ENCODE peak calls at places on chromosomes 12 and 14, in seven cellular contexts. J, D, H, P, N, W and I are unnamed samples. For H3K4me1, the result is how much of the 10 kb centered on the place peaks cover.

GRCh38 chr14:74579447-74580274 is 32.4 kb downstream of the LTBP2 start:
- DNase-seq in D (no peak), J (no peak), W (no peak), P (no peak), H (peak), N (no peak), I (no peak)

GRCh38 chr12:123065666-123066457 is 85.0 kb downstream of the PITPNM2 start:
- DNase-seq in P (no peak), D (no peak), J (no peak), W (no peak), H (no peak), N (no peak), I (no peak)

GRCh38 chr12:126290456-126290855 is 1225.2 kb downstream of the AACS start:
- DNase-seq in H (no peak), P (no peak), W (no peak), D (no peak), N (no peak), J (no peak), I (no peak)

GRCh38 chr12:116186482-116187157 is 90.9 kb downstream of the MED13L start:
- DNase-seq in P (no peak), W (no peak), H (no peak), J (no peak), N (no peak), D (no peak), I (no peak)

GRCh38 chr12:28563926-28564325 is 373.7 kb downstream of the CCDC91 start:
- DNase-seq in W (no peak), D (no peak), P (no peak), N (no peak), J (no peak), H (peak), I (no peak)

GRCh38 chr14:60815371-60815770 is 80.8 kb downstream of the MNAT1 start:
- DNase-seq in W (no peak), N (no peak), P (no peak), D (no peak), H (no peak), J (no peak), I (no peak)

GRCh38 chr14:53473480-53473879 is 320.4 kb upstream of the DDHD1 start:
- DNase-seq in P (no peak), N (no peak), D (no peak), W (no peak), H (no peak), J (no peak), I (no peak)

GRCh38 chr12:116958402-116959197 is 47.9 kb downstream of the FBXW8 start:
- DNase-seq in W (no peak), P (no peak), H (peak), D (no peak), N (no peak), J (no peak), I (no peak)

GRCh38 chr14:24042733-24043132 is 9.1 kb upstream of the CARMIL3 start:
- DNase-seq in D (no peak), P (peak), H (no peak), W (no peak), N (no peak), J (no peak), I (no peak)

GRCh38 chr12:94795520-94795919 is 145.2 kb upstream of the TMCC3 start:
- DNase-seq in H (peak), P (no peak), J (no peak), D (no peak), W (no peak), N (no peak), I (no peak)

GRCh38 chr14:53791116-53791515 is 165.5 kb downstream of the BMP4 start:
- DNase-seq in J (no peak), W (no peak), D (no peak), N (no peak), H (no peak), P (no peak), I (no peak)

GRCh38 chr12:14396071-14396470 is 30.6 kb downstream of the ATF7IP start:
- DNase-seq in J (no peak), W (no peak), D (no peak), H (no peak), P (no peak), N (no peak), I (no peak)

GRCh38 chr12:14393736-14394135 is 28.3 kb downstream of the ATF7IP start:
- DNase-seq in H (no peak), D (no peak), W (no peak), J (no peak), P (no peak), N (no peak), I (no peak)

GRCh38 chr12:14395059-14395778 is 29.7 kb downstream of the ATF7IP start:
- DNase-seq in J (no peak), W (no peak), H (no peak), P (no peak), D (no peak), N (no peak), I (no peak)

GRCh38 chr12:14390885-14391530 is 25.5 kb downstream of the ATF7IP start:
- DNase-seq in H (no peak), D (no peak), N (no peak), P (no peak), J (no peak), W (no peak), I (no peak)

GRCh38 chr12:14394317-14395058 is 29.0 kb downstream of the ATF7IP start:
- DNase-seq in N (no peak), P (peak), H (peak), J (no peak), W (peak), D (no peak), I (peak)
- H3K4me1 ChIP-seq in N (under half), P (half or more), H (under half), J (under half), W (under half), D (under half), I (under half)

GRCh38 chr12:79183003-79183402 is 318.4 kb downstream of the SYT1 start:
- DNase-seq in P (no peak), D (no peak), W (no peak), N (no peak), J (no peak), H (peak), I (no peak)

GRCh38 chr12:79186506-79186905 is 321.9 kb downstream of the SYT1 start:
- DNase-seq in D (no peak), P (no peak), H (no peak), J (no peak), W (no peak), N (no peak), I (no peak)

GRCh38 chr12:79183946-79184345 is 319.4 kb downstream of the SYT1 start:
- DNase-seq in H (no peak), N (no peak), W (no peak), D (no peak), J (no peak), P (no peak), I (no peak)

GRCh38 chr12:79191391-79191790 is 326.8 kb downstream of the SYT1 start:
- DNase-seq in N (no peak), D (no peak), H (no peak), W (no peak), P (no peak), J (no peak), I (no peak)

GRCh38 chr12:79187032-79187431 is 322.5 kb downstream of the SYT1 start:
- DNase-seq in P (no peak), N (no peak), J (no peak), D (no peak), H (no peak), W (no peak), I (no peak)
- H3K4me3 ChIP-seq in P (no peak), N (no peak), J (no peak), D (no peak), H (no peak), W (no peak), I (no peak)

DNA sequence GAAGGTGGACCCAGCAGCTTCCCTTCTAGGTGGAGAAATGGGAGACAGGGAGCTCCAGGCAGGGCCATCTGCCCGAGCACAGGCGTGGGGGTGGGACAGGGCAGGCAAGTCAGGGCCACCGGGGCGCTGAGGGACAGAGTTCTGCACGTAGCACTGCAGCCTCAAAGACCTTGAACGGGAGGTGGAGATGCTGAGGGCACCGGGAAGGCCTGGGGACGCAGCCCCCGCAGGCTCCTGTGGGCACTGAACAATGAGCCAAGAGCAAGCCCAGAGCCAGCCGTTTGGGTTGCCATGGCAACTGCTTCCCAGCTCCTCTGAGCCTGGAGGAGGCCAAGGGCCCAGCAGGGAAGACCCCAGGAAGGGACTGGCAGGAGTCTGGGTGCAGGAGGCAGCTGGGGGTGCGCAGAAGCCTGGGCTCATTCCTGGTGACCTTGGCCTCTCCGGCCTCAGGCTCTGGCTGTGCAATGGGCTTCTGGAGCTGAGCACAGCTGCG is 3.4 kb downstream of the LBHD2 start:
- DNase-seq in P (no peak), N (no peak), H (no peak), D (no peak), J (no peak), W (no peak), I (peak)
- H3K4me1 ChIP-seq in P (under half), N (under half), H (under half), D (under half), J (under half), W (under half), I (under half)

GRCh38 chr12:70469221-70469820 is 103.2 kb downstream of the KCNMB4 start:
- DNase-seq in H (no peak), W (no peak), D (no peak), J (no peak), P (no peak), N (no peak), I (no peak)

GRCh38 chr12:70467908-70468733 is 102.0 kb downstream of the KCNMB4 start:
- DNase-seq in N (peak), P (no peak), J (no peak), W (no peak), D (peak), H (no peak), I (no peak)

GRCh38 chr12:70466753-70467152 is 100.7 kb downstream of the KCNMB4 start:
- DNase-seq in D (no peak), P (no peak), J (no peak), H (no peak), W (no peak), N (no peak), I (no peak)

GRCh38 chr12:70467476-70467875 is 101.4 kb downstream of the KCNMB4 start:
- DNase-seq in P (no peak), H (no peak), N (no peak), D (no peak), J (no peak), W (no peak), I (no peak)

DNA sequence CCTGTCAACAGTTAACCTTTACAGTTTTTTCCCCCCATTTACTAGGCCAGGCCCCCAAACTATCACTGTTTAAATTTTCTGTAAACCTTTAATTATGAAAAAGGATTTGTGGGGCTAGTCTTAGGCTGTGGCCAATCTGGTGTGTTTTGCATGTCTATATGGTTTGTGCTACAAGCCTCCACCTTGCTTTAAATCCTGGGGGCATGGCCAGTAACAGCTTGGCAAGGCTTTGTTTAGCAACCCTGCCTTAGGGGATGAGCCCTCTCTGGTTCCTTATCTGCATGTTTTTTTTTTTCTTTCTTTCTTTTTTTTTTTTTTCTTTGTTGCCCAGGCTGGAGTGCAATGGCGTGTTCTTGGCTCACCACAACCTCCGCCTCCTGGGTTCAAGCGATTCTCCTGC is 102.7 kb downstream of the KCNMB4 start:
- DNase-seq in J (no peak), W (no peak), H (no peak), P (no peak), N (no peak), D (no peak), I (no peak)
- H3K4me3 ChIP-seq in J (no peak), W (no peak), H (no peak), P (no peak), N (no peak), D (no peak), I (no peak)

GRCh38 chr14:65072937-65073336 is 29.4 kb downstream of the MAX start:
- DNase-seq in N (no peak), H (no peak), J (no peak), W (no peak), D (peak), P (no peak), I (no peak)

GRCh38 chr14:65073605-65074201 is 28.6 kb downstream of the MAX start:
- DNase-seq in H (no peak), P (no peak), J (no peak), W (no peak), N (no peak), D (peak), I (no peak)

GRCh38 chr14:65077318-65077717 is 25.0 kb downstream of the MAX start:
- DNase-seq in W (no peak), N (no peak), P (no peak), H (no peak), D (no peak), J (no peak), I (no peak)

GRCh38 chr14:65074449-65075155 is 27.7 kb downstream of the MAX start:
- DNase-seq in H (no peak), N (no peak), P (peak), D (no peak), W (no peak), J (no peak), I (no peak)

DNA sequence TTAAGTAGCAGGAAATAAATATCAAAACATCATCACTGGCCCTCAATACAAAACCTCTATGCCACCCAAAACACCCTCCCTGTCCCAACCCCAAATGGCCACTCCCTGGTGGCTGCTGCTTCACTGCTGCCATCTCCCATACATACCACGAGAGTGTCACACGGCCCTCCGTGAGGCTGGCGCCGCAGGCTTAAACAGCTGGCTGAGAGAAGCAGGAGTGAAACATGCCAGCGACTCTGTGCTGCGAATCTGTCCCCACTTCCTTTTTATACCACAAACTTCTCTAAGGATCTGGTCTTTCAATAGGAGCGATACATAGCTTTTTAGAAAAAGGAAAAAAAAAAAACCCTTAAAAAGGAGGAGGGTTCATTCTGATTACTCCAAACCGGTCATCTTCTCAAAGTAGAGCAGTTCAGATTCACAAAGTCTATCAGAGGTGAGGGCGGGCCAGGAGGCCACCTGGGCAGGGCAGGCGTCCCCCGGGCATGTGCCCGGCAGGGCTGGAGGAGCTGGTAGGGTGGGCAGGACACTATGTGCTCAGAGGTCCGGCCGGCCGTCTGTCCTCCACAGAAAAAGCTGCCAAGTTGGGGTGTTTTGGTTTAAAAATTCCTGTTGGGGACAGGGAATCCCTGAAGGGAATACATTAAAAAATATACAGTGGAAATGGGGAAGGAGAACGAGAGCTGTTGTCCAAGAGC is 26.5 kb downstream of the MAX start:
- DNase-seq in N (no peak), W (no peak), D (no peak), J (no peak), H (no peak), P (peak), I (no peak)
- H3K4me1 ChIP-seq in N (under half), W (under half), D (under half), J (half or more), H (under half), P (under half), I (under half)

GRCh38 chr12:14962797-14963196 is 1.4 kb upstream of the ARHGDIB start:
- DNase-seq in D (no peak), N (no peak), P (no peak), H (no peak), J (no peak), W (no peak), I (no peak)
- H3K4me3 ChIP-seq in D (no peak), N (no peak), P (no peak), H (no peak), J (no peak), W (no peak), I (no peak)

GRCh38 chr12:12441891-12442461 is 85.1 kb downstream of the BORCS5 start:
- DNase-seq in P (no peak), N (peak), J (no peak), W (no peak), H (no peak), D (no peak), I (no peak)

GRCh38 chr12:12445165-12445881 is 88.4 kb downstream of the BORCS5 start:
- DNase-seq in J (no peak), W (no peak), D (no peak), P (no peak), H (no peak), N (no peak), I (no peak)

GRCh38 chr12:12443482-12443881 is 86.6 kb downstream of the BORCS5 start:
- DNase-seq in N (no peak), P (no peak), J (peak), W (no peak), H (no peak), D (no peak), I (no peak)

GRCh38 chr12:12441051-12441807 is 84.4 kb downstream of the BORCS5 start:
- DNase-seq in J (no peak), D (peak), H (no peak), N (no peak), P (no peak), W (no peak), I (no peak)

GRCh38 chr12:12442548-12443071 is 85.7 kb downstream of the BORCS5 start:
- DNase-seq in J (no peak), W (no peak), H (peak), P (no peak), D (no peak), N (no peak), I (no peak)
- H3K4me1 ChIP-seq in J (under half), W (under half), H (under half), P (under half), D (under half), N (under half), I (under half)

GRCh38 chr12:6612652-6613014 is 5.5 kb upstream of the CHD4 start:
- DNase-seq in D (no peak), J (no peak), P (no peak), N (no peak), W (no peak), H (no peak), I (no peak)

GRCh38 chr12:6614513-6615177 is 7.5 kb upstream of the CHD4 start:
- DNase-seq in P (no peak), H (no peak), W (no peak), J (no peak), N (no peak), D (no peak), I (no peak)

GRCh38 chr12:6612247-6612646 is 5.1 kb upstream of the CHD4 start:
- DNase-seq in H (no peak), D (no peak), W (no peak), P (no peak), N (peak), J (no peak), I (no peak)

GRCh38 chr12:6613776-6614512 is 6.8 kb upstream of the CHD4 start:
- DNase-seq in N (peak), P (peak), H (peak), J (peak), W (no peak), D (peak), I (peak)

DNA sequence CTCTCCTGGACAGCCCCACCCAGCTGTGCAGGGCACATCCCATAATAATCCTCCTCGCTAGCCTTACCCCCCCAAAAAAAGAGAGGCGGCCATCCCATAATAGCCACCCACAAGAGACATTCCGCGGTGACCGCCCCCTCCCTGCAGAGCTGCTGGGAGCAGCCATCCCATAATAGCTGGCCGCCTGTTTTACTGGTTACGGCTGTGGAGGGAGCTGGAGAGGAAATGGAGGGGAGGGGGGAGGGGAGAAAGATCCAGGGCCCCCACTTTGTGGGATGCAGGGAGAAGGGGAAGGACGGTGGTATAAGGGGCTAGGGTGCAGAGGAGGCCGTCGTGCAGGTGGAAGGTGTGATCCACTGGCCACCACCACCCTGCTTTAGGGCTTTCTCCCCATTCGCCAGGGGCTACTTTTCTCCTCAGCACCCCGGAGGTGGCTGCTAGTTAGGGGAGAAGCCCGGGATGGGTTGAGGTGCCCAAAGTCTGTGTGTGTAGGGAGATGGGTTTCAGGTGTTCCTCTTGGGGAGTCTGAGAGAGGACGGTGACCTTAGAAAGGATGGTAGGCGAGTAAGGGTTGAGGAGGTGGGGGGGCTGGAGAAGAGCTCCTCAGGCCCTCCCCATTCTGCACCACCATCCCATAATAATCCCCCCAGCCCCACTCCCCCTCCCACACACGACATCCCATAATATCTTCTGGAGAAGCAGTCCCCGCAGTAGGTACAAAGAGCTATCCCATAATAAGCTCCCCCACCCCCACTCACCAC is 6.0 kb upstream of the CHD4 start:
- DNase-seq in W (no peak), P (peak), N (peak), D (peak), H (peak), J (peak), I (peak)
- H3K4me3 ChIP-seq in W (no peak), P (no peak), N (peak), D (no peak), H (peak), J (peak), I (peak)